ENCODE peak calls at places on chromosomes 12 and 14, in six cellular contexts. C is sigmoid colon; M is right lobe of liver; K is mesenchymal stem cell; D is left ventricle myocardium inferior; S is CD8-positive, alpha-beta memory T cell. I is an unnamed sample. For H3K4me1, the result is how much of the 10 kb centered on the place peaks cover.

GRCh38 chr12:27549801-27550652 is 26.0 kb downstream of the PPFIBP1 start:
- DNase-seq in C (peak), S (no peak), K (peak), D (peak), M (peak), I (peak)

GRCh38 chr12:82554529-82554928 is 132.2 kb upstream of the TMTC2 start:
- DNase-seq in D (no peak), C (no peak), K (no peak), S (no peak), M (no peak), I (no peak)

GRCh38 chr14:61616524-61617185 is 78.7 kb upstream of the HIF1A start:
- DNase-seq in D (no peak), C (no peak), S (no peak), M (no peak), K (peak), I (peak)

GRCh38 chr12:1995205-1995896 is 8.9 kb downstream of the DCP1B start:
- DNase-seq in S (no peak), C (no peak), D (no peak), M (no peak), K (no peak), I (no peak)

GRCh38 chr12:130972589-130972950 is 18.9 kb downstream of the ADGRD1 start:
- DNase-seq in K (no peak), C (peak), D (no peak), M (no peak), S (no peak), I (no peak)

GRCh38 chr12:92144045-92144630 is 1.5 kb downstream of the BTG1 start:
- DNase-seq in C (peak), M (peak), S (peak), K (peak), D (peak), I (peak)

GRCh38 chr12:4379410-4379809 is at the start of gene FGF23:
- DNase-seq in D (no peak), M (no peak), C (no peak), S (no peak), K (peak), I (no peak)

GRCh38 chr14:33768458-33768830 is 182.4 kb downstream of the EGLN3 start:
- DNase-seq in S (no peak), M (no peak), C (no peak), K (no peak), D (no peak), I (peak)

GRCh38 chr14:71749613-71750238 is 182.5 kb upstream of the RGS6 start:
- DNase-seq in M (no peak), C (no peak), S (no peak), K (no peak), D (no peak), I (no peak)

GRCh38 chr12:26471560-26471959 is 276.2 kb downstream of the SSPN start:
- DNase-seq in K (no peak), S (no peak), M (no peak), C (no peak), D (no peak), I (peak)

GRCh38 chr14:42884100-42884499 is 1277.4 kb downstream of the LRFN5 start:
- DNase-seq in M (no peak), C (no peak), D (no peak), K (peak), S (no peak), I (peak)

GRCh38 chr12:123879691-123880090 is 92.9 kb downstream of the CCDC92 start:
- DNase-seq in D (no peak), C (no peak), M (no peak), S (no peak), K (no peak), I (no peak)

GRCh38 chr12:98767248-98767647 is 122.2 kb downstream of the APAF1 start:
- DNase-seq in C (no peak), M (no peak), D (no peak), S (no peak), K (no peak), I (no peak)

GRCh38 chr12:92382383-92382878 is 236.8 kb upstream of the BTG1 start:
- DNase-seq in K (no peak), D (no peak), S (no peak), C (no peak), M (no peak), I (no peak)

GRCh38 chr12:97640826-97641225 is 178.2 kb downstream of the RMST start:
- DNase-seq in S (no peak), D (no peak), K (peak), C (no peak), M (no peak), I (no peak)

GRCh38 chr14:102605026-102605425 is 12.6 kb downstream of the RCOR1 start:
- DNase-seq in M (no peak), C (no peak), D (no peak), S (no peak), K (no peak), I (peak)

GRCh38 chr14:95876769-95877490 is at the start of gene TUNAR:
- DNase-seq in K (no peak), D (no peak), M (no peak), S (no peak), C (no peak), I (no peak)

GRCh38 chr12:10718279-10718821 is 4.8 kb downstream of the YBX3 start:
- DNase-seq in D (no peak), S (no peak), C (no peak), K (peak), M (no peak), I (peak)

GRCh38 chr12:93122569-93123091 is 193.5 kb upstream of the EEA1 start:
- DNase-seq in S (no peak), M (peak), D (no peak), K (no peak), C (no peak), I (no peak)

GRCh38 chr14:59301354-59301753 is 112.9 kb downstream of the DAAM1 start:
- DNase-seq in D (no peak), M (no peak), K (no peak), S (no peak), C (no peak), I (no peak)

GRCh38 chr12:91833780-91834359 is 311.8 kb downstream of the BTG1 start:
- DNase-seq in M (no peak), D (no peak), C (no peak), K (no peak), S (no peak), I (no peak)

GRCh38 chr12:79847417-79847816 is 87.5 kb downstream of the PPP1R12A start:
- DNase-seq in M (no peak), D (no peak), S (no peak), C (no peak), K (no peak), I (no peak)

GRCh38 chr12:53219956-53220856 is 11.8 kb downstream of the RARG start:
- DNase-seq in M (no peak), S (peak), K (peak), C (peak), D (peak), I (peak)

GRCh38 chr12:25716842-25717241 is 163.8 kb upstream of the LMNTD1 start:
- DNase-seq in M (no peak), S (no peak), C (no peak), D (no peak), K (no peak), I (no peak)

GRCh38 chr12:53378705-53379388 is 1.1 kb upstream of the SP1 start:
- DNase-seq in D (no peak), M (no peak), S (no peak), C (no peak), K (no peak), I (no peak)

GRCh38 chr12:9064815-9065606 is 50.7 kb downstream of the A2M start:
- DNase-seq in K (peak), S (no peak), D (peak), M (peak), C (peak), I (peak)

GRCh38 chr14:65098586-65098985 is 3.7 kb downstream of the MAX start:
- DNase-seq in C (no peak), K (peak), S (no peak), D (no peak), M (no peak), I (peak)
- H3K4me1 ChIP-seq in C (half or more), K (under half), S (half or more), D (half or more), M (under half), I (half or more)

GRCh38 chr12:77062846-77063461 is 2.4 kb downstream of the E2F7 start:
- DNase-seq in C (no peak), K (peak), S (no peak), D (no peak), M (no peak), I (no peak)
- H3K4me1 ChIP-seq in C (under half), K (under half), S (under half), D (under half), M (under half), I (under half)

GRCh38 chr14:91361236-91361811 is 56.3 kb downstream of the CCDC88C start:
- DNase-seq in C (no peak), D (no peak), M (no peak), K (peak), S (no peak), I (peak)
- H3K4me1 ChIP-seq in C (under half), D (under half), M (under half), K (under half), S (half or more), I (under half)

DNA sequence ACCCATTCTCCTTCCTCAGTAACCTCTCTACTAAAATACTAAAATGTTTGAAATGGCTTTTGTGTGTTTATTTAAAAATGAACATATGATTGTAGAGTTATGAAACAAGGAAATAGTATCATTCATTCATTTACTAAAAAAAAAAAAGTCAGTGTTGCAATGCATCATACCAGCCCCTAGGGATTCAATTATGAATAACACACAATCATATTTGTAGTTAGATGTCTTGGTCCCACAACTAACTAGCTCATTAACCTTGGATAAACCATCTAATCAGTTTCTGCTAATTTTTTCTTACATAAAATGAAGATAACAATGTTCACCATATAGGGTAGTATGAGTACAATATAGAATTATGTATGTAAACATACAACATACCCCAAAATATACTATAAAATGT is 183.2 kb downstream of the GRIN2B start:
- DNase-seq in D (no peak), K (no peak), C (no peak), M (no peak), S (no peak), I (no peak)
- H3K4me1 ChIP-seq in D (under half), K (under half), C (under half), M (under half), S (under half), I (under half)

DNA sequence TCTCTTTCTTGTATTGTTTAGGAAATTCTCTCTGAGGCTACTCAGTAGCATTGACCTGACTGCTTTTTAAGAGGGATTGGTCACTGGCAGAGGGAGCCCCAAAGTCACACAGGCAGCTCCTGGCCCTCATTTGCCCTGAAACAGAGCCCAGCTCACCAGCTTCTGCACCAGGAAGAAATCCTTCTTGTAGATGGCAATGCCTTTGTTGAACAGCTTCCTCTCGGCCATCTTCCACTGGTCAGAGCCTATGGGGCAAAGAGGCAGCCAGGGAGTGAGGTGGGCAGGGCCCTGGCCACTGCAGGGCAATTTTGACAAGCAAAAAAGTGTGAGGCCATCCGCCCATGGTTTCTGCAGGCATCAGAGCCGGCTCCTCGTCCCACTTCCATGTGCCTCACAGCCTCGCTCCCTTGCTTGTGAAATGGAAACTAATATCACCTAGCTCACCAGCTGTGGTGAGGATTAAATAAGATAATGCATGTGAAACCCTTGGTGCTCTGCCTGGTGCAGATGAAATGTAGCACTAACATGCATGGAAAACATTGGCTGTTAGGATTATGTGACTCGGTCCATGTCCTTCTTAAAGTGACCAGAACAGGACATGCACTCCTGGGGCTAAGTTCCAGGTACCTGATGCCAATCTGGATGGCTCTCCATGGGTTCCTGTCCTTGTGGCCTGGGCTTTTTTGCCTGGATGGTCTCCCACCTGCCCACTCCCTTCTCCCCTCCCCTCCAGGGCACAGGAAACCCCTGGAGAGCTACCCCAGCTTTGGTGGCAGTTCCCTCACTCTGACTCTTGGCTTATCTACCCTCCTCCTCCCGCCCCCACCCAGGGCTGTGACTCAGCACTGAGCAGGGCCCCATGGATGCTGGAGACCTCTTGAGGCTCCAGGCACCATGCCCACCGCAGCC is 11.2 kb upstream of the PNMA1 start:
- DNase-seq in D (no peak), K (peak), M (no peak), S (no peak), C (peak), I (no peak)
- H3K4me1 ChIP-seq in D (half or more), K (under half), M (under half), S (under half), C (half or more), I (half or more)

GRCh38 chr14:104684449-104684821 is 5.0 kb upstream of the INF2 start:
- DNase-seq in C (no peak), S (no peak), K (no peak), D (no peak), M (no peak), I (no peak)
- H3K4me1 ChIP-seq in C (half or more), S (under half), K (half or more), D (half or more), M (under half), I (under half)

DNA sequence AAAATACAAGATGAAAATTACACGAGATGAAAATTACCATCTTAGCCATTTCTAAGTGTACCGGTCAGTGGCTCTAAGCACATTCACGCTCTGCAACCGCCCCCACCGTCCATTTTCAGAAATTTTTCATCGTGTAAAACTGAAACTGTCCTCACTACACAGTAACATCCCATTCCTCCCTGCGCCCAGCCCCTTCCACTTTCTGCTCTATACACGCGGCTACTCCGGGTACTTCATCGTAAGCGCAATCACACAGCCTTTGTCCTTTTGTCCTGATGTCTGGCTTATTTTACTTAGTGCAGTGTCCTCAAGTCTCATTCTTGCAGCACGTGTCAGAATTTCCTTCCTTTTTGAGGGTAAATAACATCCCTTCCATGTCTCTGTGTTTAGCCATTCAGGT is 3.6 kb upstream of the GPR132 start:
- DNase-seq in C (no peak), D (no peak), M (no peak), K (no peak), S (no peak), I (no peak)
- H3K4me1 ChIP-seq in C (under half), D (under half), M (under half), K (under half), S (half or more), I (under half)